ENCODE peak calls at places on chromosomes 3 and 15, in ten cellular contexts. W is naive thymus-derived CD8-positive, alpha-beta T cell; Q is Daoy; E is astrocyte of the spinal cord; X is T47D; D is activated B cell treated with CpG ODN at 0.5 μM for 24 hours; Y is bronchial epithelial cell; C is NCI-H2081; B is HuH-7; O is sigmoid colon. A is an unnamed sample.

GRCh38 chr15:40314723-40315276 is 7.1 kb upstream of the PLCB2 start:
- DNase-seq in W (no peak), Q (peak), E (no peak), X (no peak), D (no peak), Y (peak), C (no peak), B (no peak), O (no peak), A (no peak)

GRCh38 chr15:78987891-78988360 is 43.1 kb upstream of the CTSH start:
- DNase-seq in W (no peak), Q (no peak), E (no peak), X (no peak), D (no peak), Y (peak), C (no peak), B (no peak), O (no peak), A (no peak)

GRCh38 chr3:93969443-93969842 is 4.3 kb downstream of the PROS1 start:
- DNase-seq in W (no peak), Q (peak), E (no peak), X (no peak), D (no peak), Y (peak), C (no peak), B (no peak), O (no peak), A (no peak)

GRCh38 chr15:80549712-80550111 is 145.4 kb upstream of the ABHD17C start:
- DNase-seq in W (no peak), Q (no peak), E (no peak), X (no peak), D (no peak), Y (no peak), C (no peak), B (no peak), O (no peak), A (no peak)

GRCh38 chr15:71295242-71296031 is 180.2 kb downstream of the THSD4 start:
- DNase-seq in W (no peak), Q (peak), E (peak), X (peak), D (no peak), Y (peak), C (no peak), B (no peak), O (no peak), A (no peak)

GRCh38 chr15:60096157-60096556 is 92.0 kb downstream of the FOXB1 start:
- DNase-seq in W (no peak), Q (peak), E (peak), X (no peak), D (no peak), Y (no peak), C (no peak), B (no peak), O (no peak), A (no peak)

GRCh38 chr3:32626650-32627049 is 56.0 kb upstream of the DYNC1LI1 start:
- DNase-seq in W (no peak), Q (peak), E (no peak), X (no peak), D (no peak), Y (no peak), C (no peak), B (no peak), O (no peak), A (no peak)

GRCh38 chr15:53412542-53412941 is 346.9 kb downstream of the WDR72 start:
- DNase-seq in W (no peak), Q (no peak), E (no peak), X (no peak), D (no peak), Y (no peak), C (no peak), B (no peak), O (no peak), A (no peak)

GRCh38 chr3:42884324-42884723 is 8.6 kb upstream of the CYP8B1 start:
- DNase-seq in W (no peak), Q (no peak), E (no peak), X (no peak), D (no peak), Y (no peak), C (no peak), B (no peak), O (no peak), A (no peak)

GRCh38 chr3:51408813-51409212 is 17.7 kb downstream of the RBM15B start:
- DNase-seq in W (no peak), Q (no peak), E (no peak), X (no peak), D (no peak), Y (no peak), C (no peak), B (no peak), O (no peak), A (no peak)

GRCh38 chr3:177318559-177318958 is 121.3 kb upstream of the TBL1XR1 start:
- DNase-seq in W (no peak), Q (no peak), E (no peak), X (no peak), D (no peak), Y (no peak), C (no peak), B (no peak), O (no peak), A (no peak)

GRCh38 chr15:98807262-98807661 is 158.9 kb downstream of the IGF1R start:
- DNase-seq in W (no peak), Q (no peak), E (peak), X (no peak), D (no peak), Y (no peak), C (no peak), B (no peak), O (no peak), A (no peak)

GRCh38 chr3:133469140-133469731 is 69.4 kb downstream of the BFSP2 start:
- DNase-seq in W (no peak), Q (no peak), E (no peak), X (no peak), D (no peak), Y (no peak), C (no peak), B (peak), O (no peak), A (no peak)

GRCh38 chr3:185400866-185401265 is 37.9 kb downstream of the MAP3K13 start:
- DNase-seq in W (no peak), Q (no peak), E (no peak), X (no peak), D (no peak), Y (peak), C (no peak), B (no peak), O (no peak), A (no peak)

GRCh38 chr15:101037090-101037830 is 118.1 kb downstream of the LRRK1 start:
- DNase-seq in W (no peak), Q (no peak), E (no peak), X (no peak), D (no peak), Y (no peak), C (no peak), B (no peak), O (peak), A (no peak)

GRCh38 chr3:107689355-107689754 is 166.6 kb downstream of the BBX start:
- DNase-seq in W (no peak), Q (no peak), E (no peak), X (no peak), D (no peak), Y (peak), C (no peak), B (no peak), O (no peak), A (no peak)

GRCh38 chr3:158727499-158728377 is 4.5 kb downstream of the RARRES1 start:
- DNase-seq in W (peak), Q (peak), E (peak), X (peak), D (no peak), Y (peak), C (peak), B (peak), O (peak), A (peak)

GRCh38 chr3:129827765-129828164 is 65.7 kb downstream of the TMCC1 start:
- DNase-seq in W (peak), Q (no peak), E (no peak), X (no peak), D (peak), Y (no peak), C (no peak), B (no peak), O (no peak), A (peak)

GRCh38 chr15:83581381-83581780 is 72.5 kb upstream of the ADAMTSL3 start:
- DNase-seq in W (no peak), Q (peak), E (no peak), X (no peak), D (no peak), Y (no peak), C (no peak), B (no peak), O (no peak), A (no peak)

GRCh38 chr3:179933079-179933478 is 103.7 kb downstream of the PEX5L start:
- DNase-seq in W (no peak), Q (no peak), E (no peak), X (no peak), D (no peak), Y (no peak), C (peak), B (no peak), O (no peak), A (no peak)

GRCh38 chr3:97821810-97822775 is at the start of gene CRYBG3:
- DNase-seq in W (peak), Q (peak), E (peak), X (peak), D (peak), Y (peak), C (peak), B (peak), O (peak), A (peak)

GRCh38 chr3:81132995-81133394 is 628.5 kb downstream of the GBE1 start:
- DNase-seq in W (no peak), Q (no peak), E (no peak), X (no peak), D (no peak), Y (no peak), C (no peak), B (no peak), O (no peak), A (no peak)

GRCh38 chr3:29693863-29694262 is 413.0 kb downstream of the RBMS3 start:
- DNase-seq in W (no peak), Q (peak), E (peak), X (peak), D (no peak), Y (peak), C (no peak), B (no peak), O (no peak), A (no peak)

GRCh38 chr15:59976480-59976879 is 27.6 kb upstream of the FOXB1 start:
- DNase-seq in W (peak), Q (no peak), E (no peak), X (no peak), D (no peak), Y (no peak), C (no peak), B (no peak), O (no peak), A (peak)

GRCh38 chr3:31793821-31794220 is 187.2 kb downstream of the OSBPL10 start:
- DNase-seq in W (no peak), Q (no peak), E (no peak), X (no peak), D (no peak), Y (no peak), C (no peak), B (no peak), O (no peak), A (no peak)

GRCh38 chr15:66879511-66879910 is 177.5 kb downstream of the SMAD6 start:
- DNase-seq in W (no peak), Q (no peak), E (no peak), X (no peak), D (no peak), Y (no peak), C (no peak), B (no peak), O (no peak), A (no peak)

GRCh38 chr3:66675383-66675782 is 174.6 kb upstream of the LRIG1 start:
- DNase-seq in W (no peak), Q (no peak), E (no peak), X (no peak), D (no peak), Y (peak), C (no peak), B (no peak), O (no peak), A (no peak)

GRCh38 chr3:150811984-150812383 is 49.0 kb upstream of the SIAH2 start:
- DNase-seq in W (no peak), Q (no peak), E (no peak), X (no peak), D (no peak), Y (no peak), C (no peak), B (no peak), O (no peak), A (no peak)

GRCh38 chr3:20700702-20701101 is 514.7 kb upstream of the SGO1 start:
- DNase-seq in W (no peak), Q (no peak), E (no peak), X (no peak), D (no peak), Y (no peak), C (no peak), B (no peak), O (no peak), A (no peak)

GRCh38 chr3:175655366-175655765 is 796.2 kb downstream of the NAALADL2 start:
- DNase-seq in W (no peak), Q (no peak), E (no peak), X (no peak), D (no peak), Y (no peak), C (no peak), B (no peak), O (no peak), A (no peak)

GRCh38 chr15:80609512-80609946 is 85.6 kb upstream of the ABHD17C start:
- DNase-seq in W (no peak), Q (no peak), E (no peak), X (no peak), D (no peak), Y (peak), C (peak), B (no peak), O (no peak), A (no peak)

GRCh38 chr3:61809879-61810278 is 248.5 kb downstream of the PTPRG start:
- DNase-seq in W (no peak), Q (no peak), E (peak), X (no peak), D (no peak), Y (no peak), C (peak), B (no peak), O (peak), A (no peak)

A was measured in activated CD8-positive, alpha-beta T cell treated with anti-CD3 and anti-CD28 coated beads for 36 hours.